ENCODE peak calls at places on chromosomes 4 and X, in four cellular contexts. One of them, this sample, is unnamed.

GRCh38 chrX:102950908-102951866 is 14.1 kb downstream of the RAB40AL start:
- DNase-seq in H1: peak
- DNase-seq in NCI-H510A: peak
- DNase-seq in A172: peak
- DNase-seq in this sample: peak

GRCh38 chrX:1398431-1399340 is 6.8 kb upstream of the SLC25A6 start:
- DNase-seq in A172: no peak
- DNase-seq in NCI-H510A: no peak
- DNase-seq in H1: no peak
- DNase-seq in this sample: no peak

GRCh38 chrX:42704454-42704853 is 73.5 kb downstream of the PPP1R2C start:
- DNase-seq in A172: no peak
- DNase-seq in H1: no peak
- DNase-seq in NCI-H510A: no peak
- DNase-seq in this sample: no peak

GRCh38 chr4:654526-654845 is 19.6 kb downstream of the ATP5ME start:
- DNase-seq in A172: no peak
- DNase-seq in NCI-H510A: no peak
- DNase-seq in H1: no peak
- DNase-seq in this sample: no peak

GRCh38 chr4:165826166-165826565 is 46.9 kb upstream of the TLL1 start:
- DNase-seq in H1: no peak
- DNase-seq in A172: no peak
- DNase-seq in NCI-H510A: no peak
- DNase-seq in this sample: no peak

GRCh38 chr4:41369680-41370079 is 113.0 kb downstream of the UCHL1 start:
- DNase-seq in H1: no peak
- DNase-seq in NCI-H510A: no peak
- DNase-seq in A172: no peak
- DNase-seq in this sample: no peak

GRCh38 chrX:68454476-68455150 is 21.3 kb upstream of the OPHN1 start:
- DNase-seq in A172: no peak
- DNase-seq in NCI-H510A: no peak
- DNase-seq in H1: no peak
- DNase-seq in this sample: no peak

GRCh38 chr4:5976431-5976830 is 41.8 kb downstream of the C4orf50 start:
- DNase-seq in H1: no peak
- DNase-seq in A172: no peak
- DNase-seq in NCI-H510A: no peak
- DNase-seq in this sample: no peak

GRCh38 chr4:154119317-154119716 is 330.4 kb upstream of the SFRP2 start:
- DNase-seq in NCI-H510A: no peak
- DNase-seq in A172: peak
- DNase-seq in H1: no peak
- DNase-seq in this sample: no peak

GRCh38 chrX:63349307-63349706 is 1.8 kb downstream of the SPIN4 start:
- DNase-seq in NCI-H510A: peak
- DNase-seq in A172: no peak
- DNase-seq in H1: no peak
- DNase-seq in this sample: no peak

GRCh38 chrX:20382518-20383291 is 116.0 kb upstream of the RPS6KA3 start:
- DNase-seq in NCI-H510A: no peak
- DNase-seq in A172: peak
- DNase-seq in H1: no peak
- DNase-seq in this sample: peak

GRCh38 chrX:99397879-99398278 is 1012.2 kb downstream of the PCDH19 start:
- DNase-seq in H1: no peak
- DNase-seq in NCI-H510A: no peak
- DNase-seq in A172: no peak
- DNase-seq in this sample: no peak

GRCh38 chrX:31708116-31708515 is 636.3 kb upstream of the FTHL17 start:
- DNase-seq in H1: no peak
- DNase-seq in NCI-H510A: no peak
- DNase-seq in A172: peak
- DNase-seq in this sample: no peak

GRCh38 chr4:153545822-153546221 is 79.7 kb downstream of the TMEM131L start:
- DNase-seq in NCI-H510A: no peak
- DNase-seq in A172: no peak
- DNase-seq in H1: no peak
- DNase-seq in this sample: no peak

GRCh38 chr4:39323836-39324235 is 42.3 kb downstream of the RFC1 start:
- DNase-seq in H1: no peak
- DNase-seq in A172: no peak
- DNase-seq in NCI-H510A: no peak
- DNase-seq in this sample: no peak

GRCh38 chr4:45063166-45063565 is 336.8 kb upstream of the GNPDA2 start:
- DNase-seq in H1: no peak
- DNase-seq in NCI-H510A: no peak
- DNase-seq in A172: no peak
- DNase-seq in this sample: peak

GRCh38 chr4:153014460-153014859 is 78.3 kb downstream of the FHDC1 start:
- DNase-seq in A172: no peak
- DNase-seq in H1: no peak
- DNase-seq in NCI-H510A: no peak
- DNase-seq in this sample: no peak

GRCh38 chr4:18795794-18796193 is 774.2 kb upstream of the LCORL start:
- DNase-seq in A172: no peak
- DNase-seq in H1: no peak
- DNase-seq in NCI-H510A: no peak
- DNase-seq in this sample: no peak

GRCh38 chr4:129236351-129236750 is 140.4 kb downstream of the C4orf33 start:
- DNase-seq in NCI-H510A: no peak
- DNase-seq in H1: no peak
- DNase-seq in A172: no peak
- DNase-seq in this sample: no peak

GRCh38 chr4:56134272-56134671 is 185.5 kb downstream of the CEP135 start:
- DNase-seq in H1: no peak
- DNase-seq in A172: no peak
- DNase-seq in NCI-H510A: no peak
- DNase-seq in this sample: no peak

GRCh38 chr4:183541081-183542045 is 36.5 kb downstream of the ING2 start:
- DNase-seq in NCI-H510A: no peak
- DNase-seq in A172: no peak
- DNase-seq in H1: peak
- DNase-seq in this sample: no peak

GRCh38 chr4:142278171-142278570 is 567.9 kb downstream of the INPP4B start:
- DNase-seq in A172: no peak
- DNase-seq in H1: no peak
- DNase-seq in NCI-H510A: no peak
- DNase-seq in this sample: no peak

GRCh38 chrX:22674947-22675346 is 324.8 kb upstream of the DDX53 start:
- DNase-seq in A172: no peak
- DNase-seq in NCI-H510A: no peak
- DNase-seq in H1: no peak
- DNase-seq in this sample: no peak

GRCh38 chr4:127965803-127966175 is 583 bp downstream of the ABHD18 start:
- DNase-seq in H1: peak
- DNase-seq in NCI-H510A: peak
- DNase-seq in A172: peak
- DNase-seq in this sample: peak

GRCh38 chr4:183905593-183906485 is 732 bp downstream of the STOX2 start:
- DNase-seq in NCI-H510A: peak
- DNase-seq in A172: peak
- DNase-seq in H1: peak
- DNase-seq in this sample: no peak

GRCh38 chrX:47144626-47145407 is at the start of the genes NDUFB11 and RBM10:
- DNase-seq in H1: peak
- DNase-seq in NCI-H510A: peak
- DNase-seq in A172: peak
- DNase-seq in this sample: peak

GRCh38 chr4:101643201-101643600 is 147.3 kb upstream of the BANK1 start:
- DNase-seq in A172: peak
- DNase-seq in NCI-H510A: no peak
- DNase-seq in H1: no peak
- DNase-seq in this sample: no peak

GRCh38 chr4:14749910-14750309 is 252.4 kb upstream of the CPEB2 start:
- DNase-seq in A172: peak
- DNase-seq in NCI-H510A: no peak
- DNase-seq in H1: no peak
- DNase-seq in this sample: no peak

GRCh38 chrX:39638526-39638925 is 459.2 kb downstream of the BCOR start:
- DNase-seq in H1: no peak
- DNase-seq in A172: no peak
- DNase-seq in NCI-H510A: no peak
- DNase-seq in this sample: no peak

GRCh38 chrX:54931107-54931506 is 10.5 kb downstream of the TRO start:
- DNase-seq in H1: no peak
- DNase-seq in A172: no peak
- DNase-seq in NCI-H510A: no peak
- DNase-seq in this sample: no peak

GRCh38 chr4:106766519-106766918 is 269.6 kb downstream of the DKK2 start:
- DNase-seq in NCI-H510A: no peak
- DNase-seq in A172: no peak
- DNase-seq in H1: no peak
- DNase-seq in this sample: no peak

GRCh38 chr4:5460106-5460801 is 248.1 kb downstream of the EVC2 start:
- DNase-seq in A172: peak
- DNase-seq in NCI-H510A: no peak
- DNase-seq in H1: peak
- DNase-seq in this sample: no peak

This sample was measured in NCI-H1694 treated with DMSO at 0.1 percent for 48 hours.